ENCODE peak calls at places on chromosomes 4 and X, in ten cellular contexts. C is dorsolateral prefrontal cortex; G is ELF-1; Q is WTC11; Y is NCI-H2171 treated with DMSO at 0.1 percent for 48 hours; R is activated naive CD8-positive, alpha-beta T cell treated with anti-CD3 and anti-CD28 coated beads, Interleukin-2, amount 50 U/mL, for 16 hours; V is GDM1; N is GM23248; P is posterior cingulate gyrus; L is aorta. T is an unnamed sample.

GRCh38 chr4:139242511-139243051 is 37.4 kb downstream of the MGARP start:
- DNase-seq in C (no peak), G (no peak), Q (no peak), Y (no peak), R (no peak), V (no peak), N (peak), P (no peak), L (no peak), T (no peak)

GRCh38 chrX:101287402-101287801 is 3.7 kb downstream of the TAF7L start:
- DNase-seq in C (no peak), G (no peak), Q (no peak), Y (peak), R (no peak), V (peak), N (peak), P (no peak), L (no peak), T (no peak)

GRCh38 chrX:42746606-42747005 is 31.4 kb downstream of the PPP1R2C start:
- DNase-seq in C (no peak), G (no peak), Q (no peak), Y (no peak), R (no peak), V (no peak), N (peak), P (no peak), L (no peak), T (no peak)

GRCh38 chr4:112511294-112512118 is 4.5 kb downstream of the NEUROG2 start:
- DNase-seq in C (no peak), G (peak), Q (peak), Y (no peak), R (no peak), V (no peak), N (no peak), P (no peak), L (no peak), T (no peak)

GRCh38 chrX:41412261-41413167 is 34.6 kb upstream of the NYX start:
- DNase-seq in C (no peak), G (no peak), Q (no peak), Y (no peak), R (no peak), V (no peak), N (no peak), P (no peak), L (no peak), T (no peak)

GRCh38 chr4:4855293-4856070 is 4.0 kb upstream of the MSX1 start:
- DNase-seq in C (no peak), G (peak), Q (peak), Y (no peak), R (no peak), V (no peak), N (no peak), P (no peak), L (peak), T (no peak)

GRCh38 chr4:147839651-147840050 is 107.8 kb downstream of the ARHGAP10 start:
- DNase-seq in C (no peak), G (no peak), Q (no peak), Y (no peak), R (no peak), V (no peak), N (no peak), P (no peak), L (no peak), T (no peak)

GRCh38 chrX:136694491-136695087 is 46.6 kb downstream of the CD40LG start:
- DNase-seq in C (no peak), G (peak), Q (no peak), Y (peak), R (no peak), V (peak), N (peak), P (no peak), L (no peak), T (peak)

GRCh38 chrX:31132803-31133202 is 61.0 kb upstream of the FTHL17 start:
- DNase-seq in C (no peak), G (no peak), Q (no peak), Y (no peak), R (no peak), V (no peak), N (no peak), P (no peak), L (no peak), T (no peak)

GRCh38 chr4:77047037-77047436 is 28.8 kb downstream of the CCNI start:
- DNase-seq in C (no peak), G (no peak), Q (no peak), Y (no peak), R (no peak), V (no peak), N (peak), P (no peak), L (no peak), T (no peak)

GRCh38 chrX:96957718-96958117 is 74.0 kb downstream of the RPA4 start:
- DNase-seq in C (no peak), G (no peak), Q (no peak), Y (no peak), R (no peak), V (no peak), N (no peak), P (peak), L (no peak), T (no peak)

GRCh38 chrX:136143714-136144113 is 3.6 kb upstream of the FHL1 start:
- DNase-seq in C (no peak), G (no peak), Q (no peak), Y (no peak), R (no peak), V (no peak), N (no peak), P (no peak), L (no peak), T (peak)

GRCh38 chr4:120415902-120416301 is 349.3 kb upstream of the MAD2L1 start:
- DNase-seq in C (no peak), G (no peak), Q (no peak), Y (no peak), R (no peak), V (no peak), N (no peak), P (no peak), L (no peak), T (no peak)

GRCh38 chrX:13791559-13791958 is 25.3 kb downstream of the GPM6B start:
- DNase-seq in C (no peak), G (no peak), Q (no peak), Y (no peak), R (no peak), V (no peak), N (no peak), P (no peak), L (no peak), T (no peak)

GRCh38 chr4:161256716-161257115 is 907.1 kb downstream of the FSTL5 start:
- DNase-seq in C (no peak), G (no peak), Q (no peak), Y (peak), R (no peak), V (no peak), N (peak), P (no peak), L (no peak), T (no peak)

GRCh38 chr4:38328963-38329729 is 334.9 kb upstream of the KLF3 start:
- DNase-seq in C (no peak), G (no peak), Q (no peak), Y (no peak), R (no peak), V (peak), N (no peak), P (no peak), L (no peak), T (peak)

GRCh38 chr4:139641218-139641617 is 24.4 kb upstream of the MGST2 start:
- DNase-seq in C (no peak), G (no peak), Q (no peak), Y (no peak), R (no peak), V (no peak), N (peak), P (no peak), L (no peak), T (no peak)

GRCh38 chr4:81745076-81745475 is 273.4 kb upstream of the RASGEF1B start:
- DNase-seq in C (no peak), G (no peak), Q (no peak), Y (no peak), R (no peak), V (no peak), N (no peak), P (no peak), L (no peak), T (no peak)

GRCh38 chr4:123555500-123556273 is 159.1 kb downstream of the SPRY1 start:
- DNase-seq in C (no peak), G (no peak), Q (no peak), Y (no peak), R (no peak), V (peak), N (peak), P (no peak), L (peak), T (no peak)

GRCh38 chrX:9378980-9379696 is 85.7 kb upstream of the TBL1X start:
- DNase-seq in C (no peak), G (no peak), Q (no peak), Y (no peak), R (no peak), V (no peak), N (peak), P (no peak), L (no peak), T (no peak)

T was measured in central memory CD4-positive, alpha-beta T cell.